ENCODE peak calls at places on chromosomes 1 and 21, in nine cellular contexts. F, L, K, R, N, J, H, V and B are unnamed samples.

GRCh38 chr1:214694769-214695168 is 91.8 kb downstream of the CENPF start:
- DNase-seq in V (no peak), R (no peak), H (no peak), L (no peak), N (no peak), J (no peak), F (no peak), K (no peak), B (no peak)

GRCh38 chr1:205676002-205676401 is 4.3 kb downstream of the SLC45A3 start:
- DNase-seq in V (no peak), R (no peak), N (no peak), J (no peak), K (no peak), H (no peak), F (no peak), L (peak; percentile 71), B (no peak)

GRCh38 chr1:178645157-178645825 is 79.8 kb upstream of the RALGPS2 start:
- DNase-seq in H (no peak), K (no peak), J (no peak), F (no peak), R (peak; percentile 48), N (no peak), L (no peak), V (no peak), B (no peak)

GRCh38 chr1:65209005-65209885 is 61.2 kb downstream of the AK4 start:
- DNase-seq in H (peak; percentile 31), N (peak; percentile 76), R (peak; percentile 58), J (peak; percentile 46), L (no peak), K (no peak), V (no peak), F (no peak), B (no peak)

GRCh38 chr1:221913351-221913750 is 171.5 kb upstream of the DUSP10 start:
- DNase-seq in R (peak; percentile 17), H (no peak), F (no peak), K (no peak), L (no peak), N (no peak), V (no peak), J (peak; percentile 14), B (no peak)

GRCh38 chr1:31633117-31633516 is 11.6 kb downstream of the PEF1 start:
- DNase-seq in K (no peak), F (peak; percentile 75), H (no peak), V (no peak), N (peak; percentile 74), L (peak; percentile 83), J (no peak), R (peak; percentile 42), B (no peak)

GRCh38 chr1:160149706-160150105 is 1.7 kb upstream of the ATP1A4 start:
- DNase-seq in V (no peak), J (no peak), K (no peak), L (no peak), N (no peak), R (peak; percentile 89), H (no peak), F (no peak), B (peak; percentile 54)

GRCh38 chr1:109083923-109084322 is 6.6 kb upstream of the TMEM167B start:
- DNase-seq in V (no peak), K (no peak), L (no peak), F (no peak), N (no peak), J (no peak), H (no peak), R (no peak), B (no peak)

GRCh38 chr21:39612233-39613028 is at the start of gene B3GALT5:
- DNase-seq in N (peak; percentile 54), K (no peak), V (no peak), J (peak; percentile 10), R (no peak), F (peak; percentile 88), H (peak; percentile 15), L (peak; percentile 53), B (no peak)

GRCh38 chr1:66652556-66652955 is 99.7 kb upstream of the DYNLT5 start:
- DNase-seq in V (no peak), J (no peak), N (no peak), K (no peak), L (no peak), H (no peak), F (no peak), R (peak; percentile 40), B (no peak)

GRCh38 chr1:5312870-5313269 is 658.5 kb downstream of the AJAP1 start:
- DNase-seq in H (no peak), R (no peak), L (no peak), J (no peak), V (no peak), K (no peak), N (no peak), F (no peak), B (no peak)